ENCODE peak calls at places on chromosomes 2 and 18, in nine cellular contexts. A is GM12891, Z is non-pigmented ciliary epithelial cell, D is posterior vena cava, B is GM19239, J is COLO829, R is amniotic stem cell, I is GM12864, P is T-helper 17 cell. X is an unnamed sample.

GRCh38 chr2:240179186-240179815 is 38.8 kb upstream of the OTOS start:
- DNase-seq in A (no peak), Z (no peak), D (peak), B (no peak), J (no peak), R (no peak), I (no peak), P (no peak), X (no peak)

GRCh38 chr2:60677376-60677775 is 78.7 kb upstream of the PAPOLG start:
- DNase-seq in A (no peak), Z (no peak), D (no peak), B (no peak), J (no peak), R (no peak), I (no peak), P (no peak), X (no peak)

GRCh38 chr18:71336811-71337210 is 1048.0 kb downstream of the SOCS6 start:
- DNase-seq in A (no peak), Z (no peak), D (no peak), B (no peak), J (no peak), R (no peak), I (no peak), P (no peak), X (no peak)

GRCh38 chr2:176535480-176536113 is 266.4 kb downstream of the MTX2 start:
- DNase-seq in A (no peak), Z (no peak), D (no peak), B (no peak), J (no peak), R (no peak), I (no peak), P (no peak), X (peak)

GRCh38 chr2:101697794-101698418 is 399 bp downstream of the MAP4K4 start:
- DNase-seq in A (peak), Z (no peak), D (no peak), B (peak), J (no peak), R (no peak), I (no peak), P (no peak), X (no peak)

GRCh38 chr18:36537289-36537688 is 239.8 kb downstream of the FHOD3 start:
- DNase-seq in A (no peak), Z (no peak), D (no peak), B (no peak), J (no peak), R (no peak), I (no peak), P (no peak), X (no peak)

GRCh38 chr2:117850015-117850414 is 35.5 kb downstream of the DDX18 start:
- DNase-seq in A (no peak), Z (no peak), D (no peak), B (no peak), J (no peak), R (no peak), I (no peak), P (no peak), X (no peak)

GRCh38 chr2:150612957-150613710 is 125.7 kb upstream of the RND3 start:
- DNase-seq in A (no peak), Z (no peak), D (no peak), B (no peak), J (no peak), R (no peak), I (no peak), P (no peak), X (no peak)

GRCh38 chr2:207202645-207203044 is 36.9 kb upstream of the KLF7 start:
- DNase-seq in A (no peak), Z (no peak), D (no peak), B (no peak), J (no peak), R (peak), I (no peak), P (no peak), X (no peak)

GRCh38 chr2:26463252-26464207 is 14.4 kb downstream of the OTOF start:
- DNase-seq in A (no peak), Z (no peak), D (peak), B (no peak), J (no peak), R (no peak), I (no peak), P (no peak), X (no peak)

GRCh38 chr2:184030978-184031377 is 567.4 kb upstream of the ZNF804A start:
- DNase-seq in A (no peak), Z (no peak), D (no peak), B (no peak), J (no peak), R (no peak), I (no peak), P (no peak), X (no peak)

GRCh38 chr2:128605421-128605820 is 286.8 kb upstream of the HS6ST1 start:
- DNase-seq in A (no peak), Z (no peak), D (peak), B (no peak), J (no peak), R (no peak), I (no peak), P (no peak), X (no peak)

GRCh38 chr2:164479460-164479859 is 141.8 kb downstream of the GRB14 start:
- DNase-seq in A (no peak), Z (no peak), D (no peak), B (no peak), J (no peak), R (peak), I (no peak), P (no peak), X (no peak)

GRCh38 chr2:102520009-102520408 is 47.0 kb downstream of the SLC9A4 start:
- DNase-seq in A (no peak), Z (no peak), D (no peak), B (peak), J (peak), R (no peak), I (peak), P (no peak), X (no peak)

GRCh38 chr2:241560883-241561474 is 2.4 kb downstream of the BOK start:
- DNase-seq in A (no peak), Z (no peak), D (no peak), B (no peak), J (no peak), R (no peak), I (no peak), P (no peak), X (no peak)

GRCh38 chr2:224268441-224268840 is 133.5 kb downstream of the FAM124B start:
- DNase-seq in A (no peak), Z (peak), D (no peak), B (no peak), J (no peak), R (peak), I (no peak), P (no peak), X (peak)